ENCODE peak calls at places on chromosomes 3 and 15, in five cellular contexts. D is HEK293T, C is esophagus squamous epithelium, W is HT1080, S is A549. X is an unnamed sample.

GRCh38 chr15:51536965-51537574 is 85.5 kb downstream of the DMXL2 start:
- DNase-seq in D (peak), C (no peak), W (peak), S (peak), X (no peak)

GRCh38 chr3:31472479-31473390 is 60.0 kb upstream of the STT3B start:
- DNase-seq in D (no peak), C (no peak), W (peak), S (no peak), X (no peak)

GRCh38 chr3:186609247-186609868 is 3.5 kb upstream of the AHSG start:
- DNase-seq in D (no peak), C (no peak), W (peak), S (no peak), X (no peak)

GRCh38 chr15:66032006-66032405 is 162.7 kb downstream of the RAB11A start:
- DNase-seq in D (no peak), C (no peak), W (no peak), S (no peak), X (no peak)

GRCh38 chr15:47511241-47511640 is 206.1 kb upstream of the SEMA6D start:
- DNase-seq in D (no peak), C (no peak), W (no peak), S (no peak), X (no peak)

GRCh38 chr15:88729581-88729980 is 73.7 kb upstream of the ACAN start:
- DNase-seq in D (no peak), C (no peak), W (no peak), S (no peak), X (no peak)

GRCh38 chr3:58175429-58176184 is 35.2 kb downstream of the DNASE1L3 start:
- DNase-seq in D (no peak), C (no peak), W (no peak), S (no peak), X (no peak)

GRCh38 chr3:57910988-57911387 is 97.2 kb upstream of the FLNB start:
- DNase-seq in D (no peak), C (no peak), W (peak), S (peak), X (no peak)

GRCh38 chr3:44309500-44309899 is 29.1 kb upstream of the TCAIM start:
- DNase-seq in D (no peak), C (no peak), W (no peak), S (no peak), X (no peak)

GRCh38 chr3:163753033-163753432 is 1325.3 kb downstream of the SI start:
- DNase-seq in D (no peak), C (no peak), W (no peak), S (no peak), X (no peak)

GRCh38 chr3:152156880-152157279 is 111.8 kb upstream of the MBNL1 start:
- DNase-seq in D (no peak), C (no peak), W (no peak), S (no peak), X (no peak)

GRCh38 chr15:69300129-69300588 is 1.4 kb downstream of the PAQR5 start:
- DNase-seq in D (no peak), C (no peak), W (no peak), S (no peak), X (no peak)

GRCh38 chr3:195853930-195854478 is 42.3 kb upstream of the MUC4 start:
- DNase-seq in D (no peak), C (no peak), W (no peak), S (no peak), X (no peak)

GRCh38 chr3:49867871-49868321 is 1.8 kb downstream of the CAMKV start:
- DNase-seq in D (no peak), C (no peak), W (peak), S (no peak), X (no peak)

GRCh38 chr3:195751584-195751983 is 30.8 kb downstream of the MUC20 start:
- DNase-seq in D (no peak), C (no peak), W (no peak), S (no peak), X (no peak)

GRCh38 chr3:99023590-99024192 is 122.2 kb upstream of the DCBLD2 start:
- DNase-seq in D (peak), C (no peak), W (peak), S (peak), X (no peak)

GRCh38 chr3:156037356-156037755 is 83.0 kb upstream of the KCNAB1 start:
- DNase-seq in D (no peak), C (no peak), W (no peak), S (no peak), X (no peak)

GRCh38 chr3:127217594-127218456 is 24.9 kb downstream of the PRR23E start:
- DNase-seq in D (no peak), C (no peak), W (peak), S (no peak), X (no peak)

GRCh38 chr3:37308247-37308646 is 133.9 kb upstream of the LRRFIP2 start:
- DNase-seq in D (no peak), C (no peak), W (no peak), S (peak), X (no peak)

GRCh38 chr15:61182955-61183354 is 46.1 kb downstream of the RORA start:
- DNase-seq in D (no peak), C (no peak), W (no peak), S (no peak), X (no peak)

GRCh38 chr3:9216736-9217135 is 32.7 kb downstream of the SRGAP3 start:
- DNase-seq in D (no peak), C (no peak), W (no peak), S (no peak), X (no peak)

GRCh38 chr3:127254730-127255129 is 33.1 kb downstream of the PRR20G start:
- DNase-seq in D (no peak), C (no peak), W (peak), S (peak), X (no peak)

GRCh38 chr3:172009736-172010254 is 29.6 kb upstream of the FNDC3B start:
- DNase-seq in D (no peak), C (no peak), W (no peak), S (no peak), X (no peak)

GRCh38 chr15:98674336-98674735 is 26.0 kb downstream of the IGF1R start:
- DNase-seq in D (no peak), C (no peak), W (no peak), S (no peak), X (no peak)

GRCh38 chr3:50405249-50405648 is 45.9 kb upstream of the TMEM115 start:
- DNase-seq in D (peak), C (no peak), W (no peak), S (no peak), X (no peak)

GRCh38 chr3:149085828-149086231 is 503 bp downstream of the HLTF start:
- DNase-seq in D (peak), C (no peak), W (no peak), S (peak), X (no peak)

GRCh38 chr3:183033746-183034145 is 53.4 kb upstream of the DCUN1D1 start:
- DNase-seq in D (no peak), C (no peak), W (no peak), S (no peak), X (no peak)

GRCh38 chr15:91055548-91056331 is 33.3 kb upstream of the VPS33B start:
- DNase-seq in D (peak), C (no peak), W (peak), S (peak), X (peak)

GRCh38 chr15:67510597-67511225 is 10.2 kb upstream of the C15orf61 start:
- DNase-seq in D (no peak), C (no peak), W (no peak), S (no peak), X (no peak)

GRCh38 chr3:63076357-63076756 is 201.1 kb upstream of the CADPS start:
- DNase-seq in D (no peak), C (no peak), W (no peak), S (no peak), X (no peak)

GRCh38 chr3:187997490-187997889 is 156.5 kb upstream of the LPP start:
- DNase-seq in D (no peak), C (no peak), W (peak), S (no peak), X (no peak)

GRCh38 chr3:150830094-150830681 is 67.2 kb upstream of the SIAH2 start:
- DNase-seq in D (peak), C (no peak), W (peak), S (peak), X (no peak)

GRCh38 chr15:90042766-90043525 is 41.8 kb downstream of the ZNF710 start:
- DNase-seq in D (no peak), C (no peak), W (no peak), S (no peak), X (no peak)

GRCh38 chr15:66565731-66566130 is at the start of gene LCTL:
- DNase-seq in D (no peak), C (no peak), W (peak), S (no peak), X (no peak)

GRCh38 chr3:34005886-34006285 is 207.5 kb downstream of the PDCD6IP start:
- DNase-seq in D (no peak), C (no peak), W (peak), S (no peak), X (no peak)

GRCh38 chr15:101156509-101157159 is 95.2 kb downstream of the CHSY1 start:
- DNase-seq in D (no peak), C (no peak), W (no peak), S (no peak), X (no peak)

GRCh38 chr3:69806735-69807438 is 67.6 kb downstream of the MITF start:
- DNase-seq in D (no peak), C (no peak), W (peak), S (no peak), X (no peak)

GRCh38 chr3:20846081-20846480 is 660.1 kb upstream of the SGO1 start:
- DNase-seq in D (no peak), C (no peak), W (no peak), S (no peak), X (peak)